ENCODE peak calls at places on chromosomes 16 and 17, in nine cellular contexts. N, C, V, D, S, P, B, G and K are unnamed samples.

GRCh38 chr17:74198694-74199093 is 4.8 kb upstream of the RPL38 start:
- DNase-seq in N (no peak), P (no peak), C (no peak), V (no peak), G (no peak), S (no peak), B (no peak), D (no peak), K (no peak)

GRCh38 chr17:18946536-18946935 is 5.4 kb upstream of the SLC5A10 start:
- DNase-seq in V (no peak), D (no peak), C (no peak), P (no peak), G (no peak), B (no peak), N (no peak), S (no peak), K (no peak)

GRCh38 chr17:44152875-44153274 is 11.1 kb downstream of the HROB start:
- DNase-seq in B (no peak), V (no peak), S (no peak), N (no peak), D (no peak), G (no peak), C (no peak), P (peak), K (no peak)

GRCh38 chr16:82761236-82761635 is 134.5 kb downstream of the CDH13 start:
- DNase-seq in B (peak), S (no peak), V (no peak), D (peak), N (no peak), G (peak), P (peak), C (peak), K (no peak)

GRCh38 chr17:5526821-5527598 is 40.6 kb downstream of the MIS12 start:
- DNase-seq in B (peak), D (no peak), C (peak), V (no peak), N (peak), G (no peak), P (peak), S (peak), K (no peak)

GRCh38 chr17:50487213-50488096 is 8.8 kb downstream of the RSAD1 start:
- DNase-seq in P (peak), D (no peak), B (no peak), S (no peak), C (peak), N (no peak), G (peak), V (no peak), K (no peak)

GRCh38 chr16:19555938-19556778 is 655 bp downstream of the VPS35L start:
- DNase-seq in C (no peak), D (no peak), P (peak), B (peak), G (no peak), S (peak), V (no peak), N (no peak), K (no peak)

GRCh38 chr17:66420961-66421371 is 118.6 kb downstream of the PRKCA start:
- DNase-seq in B (no peak), G (no peak), S (no peak), D (no peak), N (no peak), C (no peak), P (no peak), V (no peak), K (no peak)

GRCh38 chr17:5513610-5514009 is 27.2 kb downstream of the MIS12 start:
- DNase-seq in G (no peak), V (no peak), P (no peak), B (no peak), S (no peak), C (no peak), D (no peak), N (no peak), K (no peak)

GRCh38 chr16:1538804-1539520 is 5.5 kb downstream of the TMEM204 start:
- DNase-seq in N (no peak), V (peak), B (no peak), P (no peak), C (no peak), S (no peak), G (no peak), D (no peak), K (peak)
- TF ChIP-seq CTCF in N (no peak), V (no peak), B (no peak), P (no peak), C (no peak), S (no peak), G (no peak), D (no peak), K (peak)

DNA sequence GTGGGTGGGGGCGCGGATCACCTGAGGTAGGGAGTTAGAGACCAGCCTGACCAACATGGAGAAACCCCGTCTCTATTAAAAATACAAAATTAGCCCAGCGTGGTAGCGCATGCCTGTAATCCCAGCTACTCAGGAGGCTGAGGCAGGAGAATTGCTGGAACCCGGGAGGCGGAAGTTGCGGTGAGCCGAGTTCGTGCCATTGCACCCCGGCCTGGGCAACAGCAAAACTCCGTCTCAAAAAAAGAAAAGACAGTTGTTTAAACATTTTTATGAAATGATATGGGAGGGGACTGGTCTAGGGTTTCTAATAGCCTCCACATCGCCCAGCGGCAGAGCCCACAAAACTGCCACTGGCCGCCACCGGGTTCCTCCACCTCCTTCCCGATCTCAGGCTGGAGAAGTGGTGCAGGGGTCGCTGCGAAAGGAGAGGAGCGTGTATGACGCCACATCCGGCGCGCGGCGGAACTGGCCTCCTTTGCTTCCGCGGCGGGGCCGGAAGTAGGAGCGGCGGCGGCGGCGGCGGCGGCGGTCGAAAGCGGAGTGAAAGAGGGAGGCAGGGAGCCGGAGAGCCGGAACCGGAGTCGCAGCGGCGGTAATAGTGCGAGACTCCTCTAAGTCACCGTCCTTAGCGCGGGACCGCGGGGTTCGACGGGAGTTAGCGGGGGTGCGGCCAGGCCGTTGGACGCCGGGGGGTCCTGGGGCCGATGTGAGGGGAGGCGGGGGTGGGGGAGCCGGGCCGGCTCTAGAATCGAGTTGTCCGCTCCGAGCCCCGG is at the start of gene PPP4C:
- DNase-seq in S (peak), D (peak), P (no peak), C (peak), B (peak), V (peak), N (peak), G (peak), K (no peak)
- TF ChIP-seq CTCF in S (no peak), D (peak), P (no peak), C (peak), B (peak), V (peak), N (no peak), G (no peak), K (peak)

GRCh38 chr17:10879110-10879509 is 41.2 kb upstream of the PIRT start:
- DNase-seq in D (no peak), S (peak), N (peak), C (no peak), P (no peak), V (no peak), B (no peak), G (peak), K (no peak)
- TF ChIP-seq CTCF in D (no peak), S (peak), N (no peak), C (no peak), P (peak), V (no peak), B (peak), G (no peak), K (peak)

GRCh38 chr16:7086842-7087616 is 245.6 kb upstream of the RBFOX1 start:
- DNase-seq in C (peak), S (peak), D (peak), G (no peak), N (peak), P (no peak), V (no peak), B (peak), K (no peak)
- TF ChIP-seq CTCF in C (peak), S (no peak), D (no peak), G (no peak), N (no peak), P (no peak), V (no peak), B (peak), K (no peak)

DNA sequence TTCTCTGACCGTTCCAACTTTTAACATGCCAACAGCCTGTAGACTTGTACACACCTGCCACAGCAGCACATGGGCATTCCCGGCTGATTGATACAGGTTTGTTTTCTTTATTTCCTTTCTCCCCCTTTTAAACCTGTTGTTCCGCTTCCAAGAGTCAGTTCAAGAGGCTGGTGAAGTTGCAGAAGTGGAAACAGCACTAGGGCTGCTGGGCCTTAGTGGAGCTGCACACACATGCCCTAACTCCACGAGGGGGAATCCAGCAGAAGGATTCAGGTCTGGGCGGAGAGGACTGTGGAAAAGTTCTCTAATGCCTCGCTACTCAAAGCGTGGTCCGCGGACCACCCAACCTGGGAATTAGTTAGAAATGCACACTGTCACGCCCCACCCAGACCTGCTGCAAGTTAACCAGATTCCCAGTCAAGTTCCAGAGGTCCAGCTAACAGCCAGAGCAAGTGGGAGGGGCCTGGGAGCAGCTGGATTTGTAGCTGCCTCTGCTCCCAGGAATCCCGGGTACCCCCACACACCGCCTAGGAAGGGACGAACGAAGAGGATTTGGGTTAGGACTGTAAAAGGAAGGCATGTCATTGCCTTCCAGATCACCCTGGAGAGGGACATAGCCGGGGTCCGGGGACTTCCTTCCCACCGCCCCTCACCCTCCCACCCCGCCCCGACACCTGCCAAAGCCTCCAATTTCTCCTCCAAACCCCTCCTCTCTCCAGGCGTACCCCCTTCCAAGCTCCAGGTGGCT is 544 bp downstream of the SLC39A11 start:
- DNase-seq in B (peak), G (peak), D (no peak), S (peak), N (peak), P (no peak), V (peak), C (no peak), K (no peak)
- TF ChIP-seq CTCF in B (no peak), G (no peak), D (no peak), S (no peak), N (no peak), P (no peak), V (no peak), C (no peak), K (no peak)

DNA sequence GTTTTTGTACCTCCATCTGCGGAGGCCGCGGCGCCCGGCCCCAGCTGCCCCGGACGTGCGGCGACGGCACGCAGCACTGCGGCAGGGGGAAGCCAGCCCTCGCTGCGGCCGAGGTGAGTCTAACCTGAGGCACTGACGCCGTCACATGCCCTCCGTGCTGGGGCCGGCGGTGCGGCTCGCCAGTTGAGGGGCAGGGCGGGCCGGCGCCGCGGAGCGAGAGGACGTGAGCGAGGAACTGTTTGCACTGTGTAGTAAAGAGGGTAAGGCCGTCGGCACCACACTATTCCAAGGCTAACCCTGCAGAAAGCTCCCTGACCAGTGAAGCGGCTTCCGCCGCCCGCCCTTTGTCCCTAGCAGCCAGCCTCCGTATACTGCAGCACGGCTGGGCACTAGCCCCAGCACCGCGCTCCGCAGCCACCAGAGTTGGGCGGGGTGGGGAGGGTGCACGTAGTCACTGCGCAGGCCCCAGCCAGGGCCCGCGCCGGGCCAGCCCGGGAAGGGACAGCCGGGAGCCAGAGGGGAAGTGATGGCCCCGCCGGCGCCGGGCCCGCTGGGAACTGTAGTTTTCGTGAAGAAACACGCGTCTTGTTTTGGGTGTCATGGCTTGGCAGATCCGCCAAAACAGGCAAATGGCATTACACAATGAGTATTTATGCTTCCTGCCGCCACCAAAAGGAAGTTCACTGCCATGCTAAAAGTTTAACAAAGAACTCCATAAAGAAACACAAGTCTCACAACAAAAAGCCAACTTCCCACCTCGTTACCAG is 580 bp upstream of the KANSL1 start:
- DNase-seq in D (peak), V (peak), P (peak), N (peak), G (peak), B (peak), C (peak), S (peak), K (peak)
- TF ChIP-seq CTCF in D (no peak), V (peak), P (no peak), N (no peak), G (no peak), B (peak), C (peak), S (no peak), K (peak)